ENCODE peak calls at places on chromosome 11, in six cellular contexts. V, L, Q, C, I and J are unnamed samples.
A peak's percentile ranks its signal among the peaks of the same experiment; 100 is the strongest.

GRCh38 chr11:119727523-119728081 is 1.4 kb downstream of the NECTIN1 start:
- DNase-seq in V (no peak), Q (no peak), L (no peak), C (peak; percentile 8), I (no peak), J (no peak)

GRCh38 chr11:36380296-36381004 is 84.4 kb downstream of the PRR5L start:
- DNase-seq in Q (no peak), L (no peak), C (no peak), I (no peak), V (no peak), J (no peak)

GRCh38 chr11:69573751-69574382 is 67.1 kb upstream of the CCND1 start:
- DNase-seq in C (no peak), L (no peak), Q (no peak), V (no peak), I (no peak), J (no peak)

GRCh38 chr11:71386232-71386631 is 62.0 kb downstream of the DHCR7 start:
- DNase-seq in L (no peak), Q (no peak), C (no peak), I (no peak), V (no peak), J (no peak)

GRCh38 chr11:107468596-107468995 is 11.0 kb upstream of the CWF19L2 start:
- DNase-seq in V (no peak), L (no peak), I (no peak), C (no peak), Q (no peak), J (no peak)

GRCh38 chr11:44305643-44306468 is 4.1 kb downstream of the ALX4 start:
- DNase-seq in V (no peak), I (no peak), L (no peak), Q (no peak), C (no peak), J (no peak)

GRCh38 chr11:57527056-57527631 is 3.4 kb downstream of the TIMM10 start:
- DNase-seq in V (peak; percentile 59), I (no peak), L (peak; percentile 54), Q (no peak), C (peak; percentile 72), J (no peak)

GRCh38 chr11:73152861-73153483 is 10.9 kb upstream of the FCHSD2 start:
- DNase-seq in I (no peak), V (no peak), C (peak; percentile 27), L (no peak), Q (no peak), J (no peak)

GRCh38 chr11:134474942-134475341 is 62.9 kb upstream of the B3GAT1 start:
- DNase-seq in Q (no peak), C (no peak), V (no peak), I (no peak), L (no peak), J (no peak)

GRCh38 chr11:31805037-31805628 is 6.0 kb downstream of the PAX6 start:
- DNase-seq in C (no peak), V (no peak), L (no peak), Q (no peak), I (peak; percentile 62), J (no peak)

GRCh38 chr11:16605440-16605970 is 132.9 kb upstream of the C11orf58 start:
- DNase-seq in C (no peak), L (no peak), Q (peak; percentile 35), V (no peak), I (peak; percentile 72), J (no peak)

GRCh38 chr11:882593-882992 is 28.0 kb downstream of the CHID1 start:
- DNase-seq in I (no peak), C (no peak), Q (no peak), L (no peak), V (no peak), J (no peak)

GRCh38 chr11:120316880-120317688 is 8.0 kb upstream of the TLCD5 start:
- DNase-seq in Q (no peak), L (no peak), V (no peak), I (peak; percentile 91), C (no peak), J (no peak)

GRCh38 chr11:6612816-6613136 is 760 bp upstream of the TAF10 start:
- DNase-seq in V (no peak), L (peak; percentile 48), I (peak; percentile 49), Q (no peak), C (no peak), J (no peak)

GRCh38 chr11:2211113-2211971 is 39.7 kb upstream of the TH start:
- DNase-seq in C (no peak), V (no peak), L (peak; percentile 97), I (peak; percentile 85), Q (no peak), J (peak; percentile 8)

GRCh38 chr11:66288138-66288865 is 641 bp downstream of the YIF1A start:
- DNase-seq in V (no peak), C (no peak), L (no peak), I (peak; percentile 87), Q (no peak), J (no peak)

GRCh38 chr11:9740202-9740881 is 76.5 kb downstream of the SWAP70 start:
- DNase-seq in Q (no peak), L (no peak), I (no peak), C (no peak), V (no peak), J (no peak)

GRCh38 chr11:127238321-127238720 is 237.8 kb upstream of the KIRREL3 start:
- DNase-seq in Q (no peak), L (no peak), C (no peak), I (no peak), V (no peak), J (no peak)

GRCh38 chr11:62572431-62572830 is 1.3 kb downstream of the EEF1G start:
- DNase-seq in Q (no peak), V (no peak), L (no peak), I (peak; percentile 20), C (no peak), J (no peak)

GRCh38 chr11:109706940-109707339 is 284.9 kb downstream of the C11orf87 start:
- DNase-seq in C (no peak), I (no peak), Q (no peak), V (no peak), L (no peak), J (no peak)

GRCh38 chr11:102254047-102254446 is 63.2 kb upstream of the BIRC3 start:
- DNase-seq in L (no peak), I (no peak), Q (no peak), V (no peak), C (no peak), J (no peak)

GRCh38 chr11:18245396-18245795 is 3.1 kb downstream of the SAA2 start:
- DNase-seq in I (no peak), C (no peak), Q (no peak), L (no peak), V (no peak), J (no peak)

GRCh38 chr11:103683581-103683980 is 352.9 kb upstream of the DDI1 start:
- DNase-seq in Q (no peak), L (no peak), V (no peak), C (no peak), I (no peak), J (no peak)

GRCh38 chr11:63880031-63880841 is 36.7 kb downstream of the RCOR2 start:
- DNase-seq in I (peak; percentile 26), C (no peak), L (no peak), V (no peak), Q (peak; percentile 37), J (no peak)

GRCh38 chr11:15629690-15630321 is 515.1 kb downstream of the INSC start:
- DNase-seq in C (no peak), I (no peak), L (no peak), Q (no peak), V (no peak), J (no peak)

GRCh38 chr11:58444285-58444684 is 2.2 kb upstream of the OR5B12 start:
- DNase-seq in C (no peak), Q (no peak), V (no peak), I (no peak), L (no peak), J (no peak)

GRCh38 chr11:8312966-8313365 is 49.3 kb upstream of the LMO1 start:
- DNase-seq in C (no peak), L (no peak), Q (no peak), V (no peak), I (peak; percentile 46), J (no peak)

GRCh38 chr11:111336582-111337256 is 38.4 kb downstream of the POU2AF3 start:
- DNase-seq in L (no peak), I (no peak), V (no peak), C (no peak), Q (peak; percentile 38), J (no peak)

GRCh38 chr11:819129-819931 is 616 bp downstream of the PNPLA2 start:
- DNase-seq in C (peak; percentile 89), V (peak; percentile 84), I (peak; percentile 98), Q (peak; percentile 66), L (peak; percentile 92), J (no peak)

GRCh38 chr11:79437274-79437980 is 3.4 kb downstream of the TENM4 start:
- DNase-seq in V (no peak), C (no peak), I (peak; percentile 89), L (peak; percentile 37), Q (no peak), J (no peak)

GRCh38 chr11:118462178-118462577 is 25.9 kb downstream of the KMT2A start:
- DNase-seq in L (no peak), C (no peak), I (no peak), V (no peak), Q (no peak), J (no peak)

GRCh38 chr11:13765886-13766285 is 97.4 kb downstream of the FAR1 start:
- DNase-seq in I (no peak), V (no peak), L (no peak), C (no peak), Q (no peak), J (no peak)

GRCh38 chr11:61601512-61601911 is 20.6 kb upstream of the SYT7 start:
- DNase-seq in V (no peak), C (no peak), L (no peak), I (no peak), Q (no peak), J (no peak)

GRCh38 chr11:105838668-105839403 is 183.2 kb downstream of the MSANTD4 start:
- DNase-seq in L (no peak), V (no peak), Q (no peak), I (no peak), C (no peak), J (no peak)

GRCh38 chr11:293852-294661 is 5.1 kb downstream of the PGGHG start:
- DNase-seq in I (peak; percentile 73), L (no peak), C (no peak), Q (no peak), V (no peak), J (no peak)

GRCh38 chr11:24637520-24637919 is 140.7 kb downstream of the LUZP2 start:
- DNase-seq in I (no peak), Q (no peak), C (no peak), L (no peak), V (no peak), J (no peak)